ENCODE peak calls at places on chromosomes 11 and 22, in five cellular contexts. H, P, G, O and A are unnamed samples.

GRCh38 chr11:134514354-134514951 is 102.4 kb upstream of the B3GAT1 start:
- DNase-seq in H (no peak), P (peak; percentile 41), G (no peak), O (peak; percentile 12), A (peak; percentile 91)

GRCh38 chr11:9639099-9639498 is 24.8 kb upstream of the SWAP70 start:
- DNase-seq in H (peak; percentile 15), P (peak; percentile 53), G (no peak), O (peak; percentile 63), A (no peak)

GRCh38 chr11:47160753-47161133 is 15.9 kb downstream of the ARFGAP2 start:
- DNase-seq in H (no peak), P (no peak), G (no peak), O (no peak), A (no peak)

GRCh38 chr11:65403607-65404121 is 17.2 kb downstream of the FRMD8 start:
- DNase-seq in H (no peak), P (no peak), G (no peak), O (no peak), A (no peak)

GRCh38 chr11:73308963-73309960 is 1.2 kb downstream of the ARHGEF17 start:
- DNase-seq in H (peak; percentile 92), P (peak; percentile 94), G (peak; percentile 93), O (peak; percentile 84), A (peak; percentile 99)

GRCh38 chr11:47924184-47924671 is 56.1 kb upstream of the PTPRJ start:
- DNase-seq in H (no peak), P (peak; percentile 60), G (no peak), O (no peak), A (no peak)

GRCh38 chr11:64971421-64972233 is at the start of gene MAJIN:
- DNase-seq in H (peak; percentile 90), P (peak; percentile 90), G (no peak), O (peak; percentile 84), A (peak; percentile 92)

GRCh38 chr11:134398644-134399292 is 13.3 kb downstream of the B3GAT1 start:
- DNase-seq in H (no peak), P (no peak), G (no peak), O (no peak), A (peak; percentile 69)

GRCh38 chr11:69152748-69153446 is 2.8 kb upstream of the SMIM38 start:
- DNase-seq in H (no peak), P (no peak), G (no peak), O (no peak), A (no peak)

GRCh38 chr11:41309716-41310115 is 149.7 kb downstream of the LRRC4C start:
- DNase-seq in H (no peak), P (no peak), G (no peak), O (no peak), A (no peak)
- TF ChIP-seq CTCF in H (no peak), P (no peak), G (no peak), O (no peak), A (no peak)

DNA sequence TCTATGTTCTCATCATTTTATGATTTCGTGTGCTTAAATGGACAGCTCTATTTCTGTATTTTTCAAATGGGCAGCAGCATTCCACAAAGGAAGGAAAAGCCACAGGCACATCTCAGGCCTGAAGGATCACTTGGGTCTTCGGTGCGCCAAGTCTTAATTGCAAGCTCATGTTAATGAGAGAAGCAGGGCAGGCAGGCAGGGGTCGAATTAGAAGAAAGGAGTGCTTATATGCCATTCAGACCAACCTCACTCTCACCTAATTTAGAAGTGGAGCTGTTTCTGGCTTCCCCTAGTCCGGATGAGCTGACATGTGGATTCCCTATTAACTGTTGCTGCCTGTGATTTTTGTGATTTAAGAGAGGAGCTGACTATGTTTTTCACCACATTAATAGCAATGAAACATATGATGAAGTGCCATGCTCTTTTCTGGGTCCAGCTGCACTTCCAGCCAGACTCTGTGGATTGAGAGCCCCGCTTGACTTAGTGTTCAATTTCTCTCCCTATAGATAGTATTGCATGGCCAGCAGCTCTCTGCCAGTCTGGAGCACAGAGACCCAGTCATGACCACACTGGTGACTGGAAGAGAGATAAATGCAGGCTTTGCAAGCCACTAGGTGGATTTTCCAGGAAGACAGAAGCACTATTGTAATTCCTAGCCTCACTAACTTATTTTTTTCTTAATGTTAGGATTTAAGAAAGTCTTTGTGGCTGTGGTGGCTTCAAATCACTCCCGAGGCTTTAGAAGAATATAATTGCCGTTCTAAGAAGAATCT is 373.9 kb upstream of the FAT3 start:
- DNase-seq in H (no peak), P (no peak), G (no peak), O (no peak), A (no peak)
- TF ChIP-seq CTCF in H (no peak), P (no peak), G (no peak), O (no peak), A (no peak)

DNA sequence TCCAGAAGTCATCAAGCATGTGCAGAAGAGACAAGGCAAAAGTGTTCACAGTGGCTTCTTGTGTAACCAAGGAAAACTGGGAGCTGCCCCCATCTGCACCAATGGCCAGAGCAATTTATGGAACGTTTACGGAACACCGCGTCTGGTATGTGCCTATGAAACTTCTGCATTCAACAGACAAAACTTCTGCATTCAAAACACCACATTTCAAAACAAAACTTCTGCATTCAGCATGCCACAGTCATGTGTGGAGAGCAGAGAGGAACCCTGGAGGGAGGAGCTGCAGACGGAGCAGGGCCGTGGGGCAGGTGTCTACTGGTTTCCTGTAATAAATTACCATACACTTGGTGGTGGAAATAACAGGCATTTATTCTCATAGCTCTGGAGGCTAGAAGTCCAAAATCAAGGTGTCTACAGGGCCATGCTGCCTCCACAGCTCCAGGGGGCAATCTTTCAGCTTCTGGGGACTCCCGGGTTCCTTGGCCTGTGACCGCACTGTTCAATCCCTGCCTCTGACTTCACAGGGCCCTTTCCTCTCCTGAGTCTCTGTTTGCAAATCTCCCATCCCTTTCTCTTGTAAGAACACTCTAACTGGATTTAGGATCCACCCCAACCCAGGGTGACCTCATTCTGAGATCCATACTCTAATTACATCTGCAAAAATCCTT is 32.2 kb downstream of the RPL3 start:
- DNase-seq in H (no peak), P (peak; percentile 71), G (no peak), O (no peak), A (no peak)
- TF ChIP-seq CTCF in H (no peak), P (no peak), G (no peak), O (no peak), A (no peak)

GRCh38 chr22:50074056-50074455 is 11.2 kb downstream of the MLC1 start:
- DNase-seq in H (no peak), P (no peak), G (no peak), O (no peak), A (no peak)
- TF ChIP-seq CTCF in H (no peak), P (no peak), G (no peak), O (no peak), A (no peak)